ENCODE peak calls at places on chromosomes 7 and 10, in five cellular contexts. Q is HuH-7; F is EH; C is lung microvascular endothelial cell; U is activated T-helper 1 cell treated with anti-CD3 and anti-CD28 coated beads, Interleukin-12 subunit alpha, Interleukin-12 subunit beta, Interleukin-2, Interleukin-4 antibody, amounts not matched to agents 30 ng/mL and 10 ng/mL and 1 ng/mL, durations not matched to agents 14 hours and 24 hours and 36 hours. T is an unnamed sample.

GRCh38 chr10:60521974-60522405 is 132.3 kb upstream of the ANK3 start:
- DNase-seq in C (no peak), F (peak), U (no peak), Q (no peak), T (no peak)

GRCh38 chr10:122258136-122259074 is 12.7 kb upstream of the BTBD16 start:
- DNase-seq in U (no peak), F (peak), Q (no peak), C (peak), T (no peak)

GRCh38 chr10:27719052-27719451 is 26.6 kb downstream of the MKX start:
- DNase-seq in F (no peak), Q (no peak), C (no peak), U (no peak), T (no peak)

GRCh38 chr7:105439174-105439893 is 50.6 kb upstream of the SRPK2 start:
- DNase-seq in F (peak), C (peak), Q (no peak), U (no peak), T (peak)

GRCh38 chr10:15419279-15419874 is 48.3 kb upstream of the FAM171A1 start:
- DNase-seq in U (no peak), F (peak), Q (no peak), C (peak), T (peak)

GRCh38 chr7:106488465-106488864 is 172.5 kb downstream of the CCDC71L start:
- DNase-seq in C (no peak), Q (no peak), U (no peak), F (no peak), T (no peak)

GRCh38 chr10:68208424-68209042 is 23.4 kb downstream of the ATOH7 start:
- DNase-seq in F (peak), U (no peak), C (peak), Q (peak), T (no peak)

GRCh38 chr7:112168915-112169314 is 37.3 kb downstream of the DOCK4 start:
- DNase-seq in C (no peak), Q (no peak), F (no peak), U (no peak), T (no peak)

GRCh38 chr10:57905866-57906265 is 361.8 kb downstream of the IPMK start:
- DNase-seq in U (no peak), F (no peak), Q (no peak), C (no peak), T (no peak)

GRCh38 chr7:108363659-108364058 is 92.6 kb downstream of the NRCAM start:
- DNase-seq in Q (no peak), C (no peak), F (no peak), U (no peak), T (no peak)

GRCh38 chr7:30224511-30225031 is 59.8 kb upstream of the ZNRF2 start:
- DNase-seq in Q (no peak), C (no peak), U (no peak), F (peak), T (no peak)

GRCh38 chr10:12041766-12042408 is 722 bp downstream of the UPF2 start:
- DNase-seq in C (peak), Q (peak), U (peak), F (peak), T (no peak)

GRCh38 chr7:1758417-1758858 is 88.4 kb downstream of the ELFN1 start:
- DNase-seq in U (no peak), C (peak), Q (peak), F (peak), T (no peak)

GRCh38 chr10:94310369-94310768 is 52.4 kb downstream of the NOC3L start:
- DNase-seq in C (no peak), U (no peak), F (no peak), Q (no peak), T (no peak)

GRCh38 chr7:101677421-101678137 is 48.5 kb upstream of the MYL10 start:
- DNase-seq in C (peak), Q (no peak), F (peak), U (no peak), T (no peak)

GRCh38 chr7:114086906-114087651 is 168.3 kb upstream of the PPP1R3A start:
- DNase-seq in U (no peak), F (peak), C (peak), Q (peak), T (no peak)

GRCh38 chr7:12570529-12571461 is at the start of gene SCIN:
- DNase-seq in U (peak), C (peak), F (peak), Q (peak), T (no peak)

GRCh38 chr10:33113111-33113856 is 155.3 kb upstream of the ITGB1 start:
- DNase-seq in Q (no peak), U (no peak), C (no peak), F (peak), T (no peak)

GRCh38 chr7:100598425-100598824 is 3.7 kb upstream of the PCOLCE start:
- DNase-seq in F (peak), Q (no peak), U (no peak), C (no peak), T (no peak)

GRCh38 chr7:101365956-101366355 is 3.3 kb downstream of the COL26A1 start:
- DNase-seq in Q (no peak), F (no peak), C (no peak), U (no peak), T (no peak)

GRCh38 chr7:157745721-157746709 is 409.2 kb downstream of the DNAJB6 start:
- DNase-seq in U (no peak), Q (no peak), F (no peak), C (no peak), T (no peak)

GRCh38 chr10:60139798-60140566 is 233.6 kb upstream of the CCDC6 start:
- DNase-seq in C (peak), Q (no peak), U (no peak), F (peak), T (no peak)

GRCh38 chr7:92835140-92835850 is 1.1 kb downstream of the CDK6 start:
- DNase-seq in C (peak), F (peak), U (peak), Q (peak), T (no peak)

GRCh38 chr7:64998865-64999164 is 7.7 kb downstream of the ERV3-1 start:
- DNase-seq in Q (no peak), F (no peak), U (no peak), C (no peak), T (no peak)

GRCh38 chr7:32670105-32670504 is 174.8 kb downstream of the AVL9 start:
- DNase-seq in U (no peak), C (peak), F (peak), Q (peak), T (peak)

GRCh38 chr10:33036670-33037069 is 78.6 kb upstream of the ITGB1 start:
- DNase-seq in Q (no peak), F (no peak), C (no peak), U (no peak), T (no peak)

GRCh38 chr7:124084024-124084423 is 51.2 kb upstream of the TMEM229A start:
- DNase-seq in C (peak), U (no peak), F (no peak), Q (no peak), T (peak)